ENCODE peak calls at places on chromosomes 3 and 15, in five cellular contexts. H, G, K, X and I are unnamed samples.

GRCh38 chr15:62791694-62792093 is 250.9 kb upstream of the TPM1 start:
- DNase-seq in H (no peak), G (no peak), K (no peak), X (no peak), I (no peak)

GRCh38 chr15:64019764-64020163 is 26.5 kb downstream of the DAPK2 start:
- DNase-seq in H (no peak), G (no peak), K (no peak), X (no peak), I (no peak)

GRCh38 chr15:92073044-92073785 is 219.7 kb downstream of the SLCO3A1 start:
- DNase-seq in H (no peak), G (no peak), K (no peak), X (no peak), I (no peak)

GRCh38 chr3:134348524-134348923 is 25.7 kb downstream of the AMOTL2 start:
- DNase-seq in H (peak; percentile 12), G (no peak), K (no peak), X (no peak), I (peak; percentile 72)

GRCh38 chr3:41898631-41899030 is 63.3 kb downstream of the ULK4 start:
- DNase-seq in H (no peak), G (no peak), K (no peak), X (no peak), I (no peak)

GRCh38 chr3:38267689-38268477 is 2.3 kb downstream of the SLC22A13 start:
- DNase-seq in H (no peak), G (no peak), K (no peak), X (no peak), I (peak; percentile 28)

GRCh38 chr3:15438988-15439387 is 11.6 kb downstream of the EAF1 start:
- DNase-seq in H (no peak), G (no peak), K (no peak), X (no peak), I (no peak)

GRCh38 chr3:51796859-51797258 is 17.8 kb upstream of the IQCF6 start:
- DNase-seq in H (no peak), G (no peak), K (no peak), X (no peak), I (no peak)

GRCh38 chr3:17054944-17055343 is 170.2 kb downstream of the PLCL2 start:
- DNase-seq in H (no peak), G (no peak), K (no peak), X (no peak), I (no peak)

GRCh38 chr3:188295876-188296275 is 141.9 kb downstream of the LPP start:
- DNase-seq in H (no peak), G (no peak), K (no peak), X (no peak), I (no peak)

GRCh38 chr3:188294823-188295487 is 141.0 kb downstream of the LPP start:
- DNase-seq in H (no peak), G (no peak), K (no peak), X (no peak), I (peak; percentile 44)

GRCh38 chr3:188292827-188293226 is 138.9 kb downstream of the LPP start:
- DNase-seq in H (no peak), G (no peak), K (no peak), X (no peak), I (no peak)

GRCh38 chr3:188296761-188297689 is 143.1 kb downstream of the LPP start:
- DNase-seq in H (peak; percentile 55), G (no peak), K (no peak), X (no peak), I (no peak)

DNA sequence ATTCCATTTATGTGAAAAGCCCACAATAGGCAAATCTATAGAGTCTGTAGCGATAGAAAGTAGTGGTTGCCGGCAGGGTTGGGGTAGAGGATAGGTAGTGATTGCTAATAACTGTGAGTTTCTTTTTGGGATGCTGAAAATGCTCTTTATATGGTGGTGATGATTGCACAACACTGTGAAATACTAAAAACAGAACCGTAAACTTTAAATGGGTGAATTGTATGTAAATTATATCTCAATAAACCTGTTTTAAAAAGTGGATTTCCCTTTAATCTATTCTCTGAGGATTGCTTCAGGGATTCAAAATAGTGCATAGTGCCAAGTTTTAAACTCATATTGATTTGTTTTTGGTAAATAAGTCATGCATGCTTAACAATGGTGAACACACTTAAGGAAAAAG is 140.2 kb downstream of the LPP start:
- DNase-seq in H (no peak), G (no peak), K (no peak), X (no peak), I (no peak)
- H3K27ac ChIP-seq in H (peak overlapping the region; percentile 79), G (no peak overlapping the region), K (peak overlapping the region; percentile 95), X (no peak overlapping the region), I (no peak overlapping the region)

DNA sequence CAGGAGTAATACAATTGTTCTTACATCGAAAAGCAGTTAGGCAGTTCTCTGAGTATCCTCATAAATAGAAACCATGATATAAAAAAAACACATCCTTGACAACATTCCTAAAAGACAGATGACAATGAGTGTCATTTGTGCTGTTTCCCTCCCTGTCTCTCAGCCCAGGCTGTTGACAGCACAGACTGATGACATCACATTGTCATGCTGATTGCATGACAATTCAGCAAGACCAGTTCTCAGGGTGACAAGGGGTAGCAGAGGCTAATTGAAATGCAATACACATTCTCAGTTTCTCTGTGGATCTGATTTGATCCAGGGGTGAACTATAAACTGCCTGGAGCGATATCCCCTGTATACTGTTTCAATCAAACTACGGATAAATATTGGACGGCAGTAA is 16.9 kb upstream of the EIF1B start:
- DNase-seq in H (no peak), G (no peak), K (no peak), X (no peak), I (peak; percentile 95)
- H3K27ac ChIP-seq in H (no peak overlapping the region), G (no peak overlapping the region), K (no peak overlapping the region), X (no peak overlapping the region), I (peak overlapping the region; percentile 26)

GRCh38 chr15:68192117-68192516 is 13.0 kb downstream of the CALML4 start:
- DNase-seq in H (no peak), G (no peak), K (no peak), X (no peak), I (no peak)
- H3K27ac ChIP-seq in H (no peak overlapping the region), G (no peak overlapping the region), K (no peak overlapping the region), X (no peak overlapping the region), I (no peak overlapping the region)

GRCh38 chr3:102460579-102460978 is 25.8 kb downstream of the ZPLD1 start:
- DNase-seq in H (no peak), G (no peak), K (no peak), X (no peak), I (no peak)

GRCh38 chr3:102454101-102454625 is 19.3 kb downstream of the ZPLD1 start:
- DNase-seq in H (no peak), G (no peak), K (no peak), X (no peak), I (no peak)

GRCh38 chr3:102457644-102458043 is 22.8 kb downstream of the ZPLD1 start:
- DNase-seq in H (no peak), G (no peak), K (no peak), X (no peak), I (no peak)
- H3K27ac ChIP-seq in H (no peak overlapping the region), G (no peak overlapping the region), K (no peak overlapping the region), X (no peak overlapping the region), I (no peak overlapping the region)